ENCODE peak calls at places on chromosomes 4 and X, in six cellular contexts. One of them, this sample, is unnamed.

GRCh38 chr4:53714377-53715140 is 123.3 kb upstream of the LNX1 start:
- DNase-seq in HT-29: no peak
- DNase-seq in Calu3: no peak
- DNase-seq in hippocampal formation: no peak
- DNase-seq in activated naive CD4-positive, alpha-beta T cell treated with Interleukin-2 at 50 U/mL for 16 hours: no peak
- DNase-seq in H7: no peak
- DNase-seq in this sample: no peak

GRCh38 chr4:150268444-150268843 is 190.2 kb downstream of the DCLK2 start:
- DNase-seq in HT-29: no peak
- DNase-seq in Calu3: no peak
- DNase-seq in hippocampal formation: no peak
- DNase-seq in activated naive CD4-positive, alpha-beta T cell treated with Interleukin-2 at 50 U/mL for 16 hours: no peak
- DNase-seq in H7: no peak
- DNase-seq in this sample: no peak

GRCh38 chrX:111095974-111096870 is at the start of gene PAK3:
- DNase-seq in HT-29: no peak
- DNase-seq in Calu3: peak; percentile 12
- DNase-seq in hippocampal formation: peak; percentile 4
- DNase-seq in activated naive CD4-positive, alpha-beta T cell treated with Interleukin-2 at 50 U/mL for 16 hours: peak; percentile 25
- DNase-seq in H7: peak; percentile 77
- DNase-seq in this sample: no peak

GRCh38 chrX:8672176-8672575 is 59.8 kb downstream of the ANOS1 start:
- DNase-seq in HT-29: no peak
- DNase-seq in Calu3: no peak
- DNase-seq in hippocampal formation: no peak
- DNase-seq in activated naive CD4-positive, alpha-beta T cell treated with Interleukin-2 at 50 U/mL for 16 hours: no peak
- DNase-seq in H7: no peak
- DNase-seq in this sample: no peak

GRCh38 chr4:56575820-56576429 is 70.3 kb downstream of the ARL9 start:
- DNase-seq in HT-29: peak; percentile 37
- DNase-seq in Calu3: no peak
- DNase-seq in hippocampal formation: no peak
- DNase-seq in activated naive CD4-positive, alpha-beta T cell treated with Interleukin-2 at 50 U/mL for 16 hours: no peak
- DNase-seq in H7: peak; percentile 14
- DNase-seq in this sample: no peak

GRCh38 chr4:179415016-179415841 is 1973.0 kb upstream of the AGA start:
- DNase-seq in HT-29: no peak
- DNase-seq in Calu3: peak; percentile 1
- DNase-seq in hippocampal formation: no peak
- DNase-seq in activated naive CD4-positive, alpha-beta T cell treated with Interleukin-2 at 50 U/mL for 16 hours: no peak
- DNase-seq in H7: no peak
- DNase-seq in this sample: no peak

GRCh38 chrX:134202561-134202960 is 34.4 kb upstream of the CCDC160 start:
- DNase-seq in HT-29: no peak
- DNase-seq in Calu3: no peak
- DNase-seq in hippocampal formation: no peak
- DNase-seq in activated naive CD4-positive, alpha-beta T cell treated with Interleukin-2 at 50 U/mL for 16 hours: no peak
- DNase-seq in H7: peak; percentile 61
- DNase-seq in this sample: no peak

GRCh38 chrX:115912372-115912897 is 258.1 kb upstream of the AGTR2 start:
- DNase-seq in HT-29: no peak
- DNase-seq in Calu3: no peak
- DNase-seq in hippocampal formation: no peak
- DNase-seq in activated naive CD4-positive, alpha-beta T cell treated with Interleukin-2 at 50 U/mL for 16 hours: no peak
- DNase-seq in H7: peak; percentile 25
- DNase-seq in this sample: no peak

GRCh38 chr4:147017081-147017480 is 71.4 kb upstream of the TTC29 start:
- DNase-seq in HT-29: no peak
- DNase-seq in Calu3: no peak
- DNase-seq in hippocampal formation: no peak
- DNase-seq in activated naive CD4-positive, alpha-beta T cell treated with Interleukin-2 at 50 U/mL for 16 hours: no peak
- DNase-seq in H7: no peak
- DNase-seq in this sample: no peak

GRCh38 chr4:155578726-155579385 is 87.8 kb upstream of the GUCY1A1 start:
- DNase-seq in HT-29: no peak
- DNase-seq in Calu3: no peak
- DNase-seq in hippocampal formation: no peak
- DNase-seq in activated naive CD4-positive, alpha-beta T cell treated with Interleukin-2 at 50 U/mL for 16 hours: no peak
- DNase-seq in H7: no peak
- DNase-seq in this sample: no peak

GRCh38 chrX:8724176-8724757 is 7.7 kb downstream of the ANOS1 start:
- DNase-seq in HT-29: no peak
- DNase-seq in Calu3: no peak
- DNase-seq in hippocampal formation: no peak
- DNase-seq in activated naive CD4-positive, alpha-beta T cell treated with Interleukin-2 at 50 U/mL for 16 hours: no peak
- DNase-seq in H7: peak; percentile 69
- DNase-seq in this sample: no peak

GRCh38 chrX:35439692-35440091 is 358.4 kb upstream of the MAGEB16 start:
- DNase-seq in HT-29: peak; percentile 63
- DNase-seq in Calu3: peak; percentile 49
- DNase-seq in hippocampal formation: no peak
- DNase-seq in activated naive CD4-positive, alpha-beta T cell treated with Interleukin-2 at 50 U/mL for 16 hours: no peak
- DNase-seq in H7: no peak
- DNase-seq in this sample: no peak

GRCh38 chr4:10732235-10732975 is 47.8 kb upstream of the CLNK start:
- DNase-seq in HT-29: no peak
- DNase-seq in Calu3: no peak
- DNase-seq in hippocampal formation: no peak
- DNase-seq in activated naive CD4-positive, alpha-beta T cell treated with Interleukin-2 at 50 U/mL for 16 hours: no peak
- DNase-seq in H7: no peak
- DNase-seq in this sample: no peak

GRCh38 chr4:88240297-88240714 is 44.1 kb downstream of the PPM1K start:
- DNase-seq in HT-29: no peak
- DNase-seq in Calu3: no peak
- DNase-seq in hippocampal formation: no peak
- DNase-seq in activated naive CD4-positive, alpha-beta T cell treated with Interleukin-2 at 50 U/mL for 16 hours: no peak
- DNase-seq in H7: no peak
- DNase-seq in this sample: no peak

This sample was measured in LNCaP clone FGC.